ENCODE peak calls at places on chromosomes 12 and 14, in seven cellular contexts. Z, B, F, N, D, Y and S are unnamed samples.

GRCh38 chr12:132588821-132589669 is 21.3 kb downstream of the LRCOL1 start:
- DNase-seq in Z (no peak), B (no peak), F (no peak), N (no peak), D (no peak), Y (no peak), S (no peak)

GRCh38 chr12:68638721-68639395 is 28.2 kb downstream of the RAP1B start:
- DNase-seq in Z (no peak), B (no peak), F (no peak), N (no peak), D (no peak), Y (no peak), S (no peak)

GRCh38 chr12:77372026-77372425 is 306.7 kb upstream of the E2F7 start:
- DNase-seq in Z (no peak), B (no peak), F (no peak), N (no peak), D (no peak), Y (peak), S (peak)

GRCh38 chr14:73976150-73976549 is 26.0 kb downstream of the COQ6 start:
- DNase-seq in Z (no peak), B (no peak), F (no peak), N (no peak), D (no peak), Y (no peak), S (no peak)

GRCh38 chr12:22275847-22276246 is 58.7 kb downstream of the ST8SIA1 start:
- DNase-seq in Z (peak), B (no peak), F (no peak), N (no peak), D (no peak), Y (peak), S (peak)

GRCh38 chr12:32223941-32224340 is 117.3 kb downstream of the BICD1 start:
- DNase-seq in Z (no peak), B (no peak), F (no peak), N (no peak), D (no peak), Y (no peak), S (no peak)

GRCh38 chr12:42958271-42958674 is 368.7 kb upstream of the PRICKLE1 start:
- DNase-seq in Z (peak), B (no peak), F (no peak), N (no peak), D (no peak), Y (no peak), S (no peak)

GRCh38 chr12:57477710-57478681 is 1.7 kb downstream of the ARHGAP9 start:
- DNase-seq in Z (no peak), B (no peak), F (no peak), N (no peak), D (peak), Y (no peak), S (no peak)

GRCh38 chr14:24436355-24437019 is 6.1 kb downstream of the SDR39U1 start:
- DNase-seq in Z (peak), B (peak), F (peak), N (peak), D (peak), Y (peak), S (peak)

GRCh38 chr12:130711751-130712150 is 4.3 kb downstream of the RIMBP2 start:
- DNase-seq in Z (no peak), B (no peak), F (no peak), N (no peak), D (no peak), Y (no peak), S (no peak)

DNA sequence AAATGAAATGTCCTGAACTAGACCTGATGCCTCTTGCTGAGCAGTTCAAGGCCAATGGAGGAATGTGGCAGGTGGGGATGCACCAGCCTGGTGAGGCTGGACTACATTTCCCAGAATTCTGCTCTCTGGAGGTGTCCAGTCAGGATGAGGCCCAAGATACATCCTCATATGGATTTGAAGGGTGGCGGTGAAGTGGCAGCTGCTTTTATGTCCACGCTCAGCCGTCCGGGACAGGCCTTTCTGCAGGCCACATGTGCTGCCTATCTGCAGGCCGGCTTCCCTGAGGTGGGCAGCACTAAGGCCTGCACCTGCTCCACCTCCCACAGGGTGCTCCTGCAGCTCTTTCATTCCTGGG is 230.2 kb downstream of the BCL11B start:
- DNase-seq in Z (no peak), B (no peak), F (no peak), N (no peak), D (no peak), Y (no peak), S (no peak)
- TF ChIP-seq EZH2phosphoT487 in Z (no peak), B (no peak), F (no peak), N (no peak), D (no peak), Y (no peak), S (no peak)

GRCh38 chr14:76304536-76305473 is 71.1 kb upstream of the ESRRB start:
- DNase-seq in Z (no peak), B (no peak), F (no peak), N (no peak), D (no peak), Y (no peak), S (no peak)

GRCh38 chr14:76309572-76310551 is 66.1 kb upstream of the ESRRB start:
- DNase-seq in Z (no peak), B (no peak), F (peak), N (peak), D (no peak), Y (no peak), S (no peak)

GRCh38 chr14:76306131-76306530 is 69.8 kb upstream of the ESRRB start:
- DNase-seq in Z (no peak), B (no peak), F (no peak), N (no peak), D (no peak), Y (no peak), S (no peak)

GRCh38 chr14:76305474-76305826 is 70.5 kb upstream of the ESRRB start:
- DNase-seq in Z (no peak), B (no peak), F (no peak), N (no peak), D (no peak), Y (no peak), S (no peak)

GRCh38 chr14:76307786-76308780 is 67.9 kb upstream of the ESRRB start:
- DNase-seq in Z (peak), B (no peak), F (no peak), N (no peak), D (no peak), Y (no peak), S (no peak)
- TF ChIP-seq EZH2phosphoT487 in Z (no peak), B (no peak), F (no peak), N (no peak), D (no peak), Y (no peak), S (no peak)

DNA sequence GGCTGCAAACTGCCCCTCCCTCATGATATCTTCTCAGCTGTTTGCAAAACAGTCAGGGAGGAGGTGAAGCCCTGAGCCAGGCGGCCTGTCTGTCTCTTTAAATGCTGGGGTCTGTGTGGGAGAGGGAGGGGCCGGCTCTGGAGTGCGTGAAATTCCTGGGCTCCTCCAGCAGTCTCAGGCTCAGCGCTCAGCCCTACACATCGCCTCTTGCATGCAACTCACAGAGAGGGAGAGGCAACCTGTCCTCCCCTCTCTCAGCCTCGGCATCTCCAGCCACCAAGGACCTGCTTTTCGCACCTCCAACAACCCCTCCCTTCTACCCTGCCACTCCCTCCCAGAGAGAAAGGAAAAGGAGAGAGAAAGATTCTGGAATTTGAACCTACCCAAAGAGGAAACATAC is at the start of gene NRXN3:
- DNase-seq in Z (no peak), B (no peak), F (peak), N (peak), D (no peak), Y (no peak), S (peak)
- TF ChIP-seq EZH2phosphoT487 in Z (no peak), B (no peak), F (no peak), N (no peak), D (no peak), Y (no peak), S (no peak)

GRCh38 chr12:49930515-49931288 is 19.8 kb upstream of the AQP2 start:
- DNase-seq in Z (peak), B (no peak), F (no peak), N (no peak), D (no peak), Y (peak), S (no peak)
- TF ChIP-seq EZH2phosphoT487 in Z (no peak), B (no peak), F (no peak), N (no peak), D (no peak), Y (no peak), S (no peak)

GRCh38 chr12:90456248-90456647 is 498.7 kb downstream of the CCER1 start:
- DNase-seq in Z (no peak), B (no peak), F (no peak), N (no peak), D (no peak), Y (no peak), S (no peak)
- TF ChIP-seq EZH2phosphoT487 in Z (no peak), B (no peak), F (no peak), N (no peak), D (no peak), Y (no peak), S (no peak)